ENCODE peak calls at places on chromosomes 4 and X, in six cellular contexts. U, V, F, I, Z and P are unnamed samples.

GRCh38 chr4:112213850-112214249 is 17.7 kb upstream of the AP1AR start:
- DNase-seq in U (peak), V (no peak), F (no peak), I (peak), Z (no peak), P (peak)

GRCh38 chr4:5957091-5957490 is 61.1 kb downstream of the C4orf50 start:
- DNase-seq in U (no peak), V (no peak), F (no peak), I (no peak), Z (no peak), P (no peak)

GRCh38 chrX:73525928-73526690 is 36.9 kb upstream of the CHIC1 start:
- DNase-seq in U (no peak), V (no peak), F (no peak), I (no peak), Z (peak), P (no peak)

GRCh38 chr4:156053174-156053573 is 99.5 kb upstream of the CTSO start:
- DNase-seq in U (no peak), V (no peak), F (no peak), I (no peak), Z (no peak), P (no peak)

GRCh38 chr4:25884040-25884788 is 21.4 kb upstream of the SEL1L3 start:
- DNase-seq in U (peak), V (no peak), F (no peak), I (peak), Z (no peak), P (peak)

GRCh38 chr4:40283968-40284367 is 51.2 kb upstream of the CHRNA9 start:
- DNase-seq in U (peak), V (peak), F (peak), I (no peak), Z (no peak), P (peak)

GRCh38 chr4:169906104-169906503 is 120.1 kb downstream of the MFAP3L start:
- DNase-seq in U (no peak), V (no peak), F (no peak), I (no peak), Z (no peak), P (no peak)

GRCh38 chr4:15906024-15906443 is 32.5 kb downstream of the FGFBP1 start:
- DNase-seq in U (peak), V (peak), F (peak), I (no peak), Z (no peak), P (no peak)

GRCh38 chr4:183987987-183988392 is 82.9 kb downstream of the STOX2 start:
- DNase-seq in U (peak), V (peak), F (peak), I (peak), Z (peak), P (peak)

GRCh38 chrX:82692991-82693390 is 815.1 kb upstream of the POU3F4 start:
- DNase-seq in U (no peak), V (no peak), F (no peak), I (no peak), Z (no peak), P (no peak)

GRCh38 chr4:26238426-26238781 is 82.4 kb upstream of the RBPJ start:
- DNase-seq in U (no peak), V (no peak), F (no peak), I (no peak), Z (no peak), P (no peak)

GRCh38 chr4:7719354-7720174 is 220.1 kb downstream of the AFAP1 start:
- DNase-seq in U (peak), V (no peak), F (peak), I (peak), Z (peak), P (peak)

GRCh38 chr4:46404961-46405360 is 15.0 kb upstream of the GABRA2 start:
- DNase-seq in U (no peak), V (no peak), F (no peak), I (no peak), Z (peak), P (no peak)

GRCh38 chr4:47933798-47934197 is 19.4 kb upstream of the NFXL1 start:
- DNase-seq in U (peak), V (no peak), F (peak), I (peak), Z (no peak), P (peak)

GRCh38 chr4:4990857-4991540 is 28.3 kb downstream of the CYTL1 start:
- DNase-seq in U (peak), V (peak), F (peak), I (no peak), Z (no peak), P (peak)

GRCh38 chrX:18938710-18939109 is 45.2 kb downstream of the PHKA2 start:
- DNase-seq in U (peak), V (no peak), F (no peak), I (peak), Z (no peak), P (no peak)

GRCh38 chrX:13742397-13743176 is 8.0 kb downstream of the OFD1 start:
- DNase-seq in U (no peak), V (no peak), F (no peak), I (no peak), Z (no peak), P (no peak)
- H3K9ac ChIP-seq in U (no peak), V (no peak), F (no peak), I (no peak), Z (no peak), P (no peak)

DNA sequence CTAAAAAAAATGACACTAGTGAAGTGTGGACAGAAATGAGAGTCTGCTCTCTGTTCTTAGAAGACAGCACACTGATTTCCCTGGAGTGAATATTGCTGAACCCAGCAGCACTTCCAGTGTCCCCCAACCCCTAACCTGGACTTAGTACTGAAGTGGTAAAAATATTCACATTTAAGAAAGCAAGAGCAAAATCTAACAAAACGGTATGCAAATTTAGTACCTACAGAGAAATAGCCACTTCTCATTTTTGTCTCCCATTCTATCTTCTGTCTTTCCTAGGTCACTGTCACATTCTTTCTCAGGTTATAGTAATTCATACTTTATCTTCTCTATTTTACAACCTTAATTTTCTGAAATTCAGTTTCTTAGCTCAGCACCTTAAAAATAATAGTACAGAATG is 274.7 kb downstream of the CFAP299 start:
- DNase-seq in U (no peak), V (no peak), F (no peak), I (no peak), Z (no peak), P (no peak)
- H3K9ac ChIP-seq in U (no peak), V (no peak), F (no peak), I (no peak), Z (no peak), P (no peak)

GRCh38 chr4:1333256-1333655 is 13.8 kb upstream of the UVSSA start:
- DNase-seq in U (no peak), V (no peak), F (no peak), I (no peak), Z (no peak), P (no peak)
- H3K9ac ChIP-seq in U (no peak), V (no peak), F (no peak), I (no peak), Z (no peak), P (no peak)

GRCh38 chr4:165111906-165112257 is 778 bp downstream of the TMEM192 start:
- DNase-seq in U (no peak), V (no peak), F (no peak), I (no peak), Z (no peak), P (no peak)

GRCh38 chr4:165115301-165115700 is 2.6 kb upstream of the TMEM192 start:
- DNase-seq in U (no peak), V (no peak), F (no peak), I (no peak), Z (no peak), P (no peak)

GRCh38 chr4:165106518-165106917 is 6.1 kb downstream of the TMEM192 start:
- DNase-seq in U (no peak), V (no peak), F (no peak), I (no peak), Z (no peak), P (no peak)

GRCh38 chr4:165118256-165118909 is 5.7 kb upstream of the TMEM192 start:
- DNase-seq in U (no peak), V (no peak), F (no peak), I (no peak), Z (no peak), P (no peak)

GRCh38 chr4:165112258-165113156 is at the start of gene TMEM192:
- DNase-seq in U (peak), V (peak), F (peak), I (peak), Z (peak), P (peak)
- H3K9ac ChIP-seq in U (peak), V (peak), F (peak), I (peak), Z (peak), P (peak)

GRCh38 chr4:87919951-87920350 is 55.6 kb upstream of the SPP1 start:
- DNase-seq in U (no peak), V (no peak), F (no peak), I (no peak), Z (no peak), P (no peak)
- H3K9ac ChIP-seq in U (no peak), V (no peak), F (no peak), I (no peak), Z (no peak), P (no peak)

GRCh38 chr4:123997116-123997515 is 600.5 kb downstream of the SPRY1 start:
- DNase-seq in U (no peak), V (peak), F (no peak), I (no peak), Z (no peak), P (no peak)
- H3K9ac ChIP-seq in U (no peak), V (no peak), F (no peak), I (no peak), Z (no peak), P (no peak)

GRCh38 chr4:153008578-153009199 is 72.6 kb downstream of the FHDC1 start:
- DNase-seq in U (no peak), V (no peak), F (no peak), I (no peak), Z (no peak), P (no peak)

GRCh38 chr4:153010137-153010536 is 74.0 kb downstream of the FHDC1 start:
- DNase-seq in U (no peak), V (no peak), F (no peak), I (no peak), Z (no peak), P (no peak)

GRCh38 chr4:153004106-153004881 is 68.2 kb downstream of the FHDC1 start:
- DNase-seq in U (no peak), V (no peak), F (no peak), I (no peak), Z (no peak), P (no peak)

GRCh38 chr4:153002110-153002509 is 66.0 kb downstream of the FHDC1 start:
- DNase-seq in U (no peak), V (no peak), F (no peak), I (no peak), Z (no peak), P (no peak)

GRCh38 chr4:153005914-153006381 is 69.8 kb downstream of the FHDC1 start:
- DNase-seq in U (no peak), V (no peak), F (no peak), I (peak), Z (no peak), P (peak)
- H3K9ac ChIP-seq in U (no peak), V (no peak), F (peak), I (no peak), Z (peak), P (no peak)

DNA sequence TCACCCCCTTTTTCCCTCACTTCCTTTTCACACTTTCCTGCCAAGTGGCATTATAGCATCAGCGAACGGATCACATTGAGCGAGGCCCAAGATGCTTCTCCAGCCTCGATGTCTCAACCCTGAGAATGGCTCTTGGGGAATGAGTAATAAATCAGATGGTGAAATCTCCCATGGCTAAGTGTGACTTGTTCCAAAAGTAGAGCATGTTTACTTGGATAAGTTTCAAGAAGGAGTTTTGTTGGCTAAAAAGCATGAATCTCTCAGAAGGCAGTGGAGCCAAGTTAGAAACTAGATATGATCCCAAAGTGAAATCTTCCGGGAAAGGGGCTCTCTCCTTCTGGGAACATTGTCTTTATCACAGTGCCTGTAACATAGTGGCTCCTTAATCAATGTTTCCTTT is 316.3 kb downstream of the CAMK2D start:
- DNase-seq in U (peak), V (no peak), F (no peak), I (peak), Z (no peak), P (peak)
- H3K9ac ChIP-seq in U (no peak), V (peak), F (no peak), I (no peak), Z (no peak), P (peak)

GRCh38 chrX:10115082-10115481 is 41.7 kb upstream of the CLCN4 start:
- DNase-seq in U (no peak), V (no peak), F (no peak), I (no peak), Z (no peak), P (no peak)

GRCh38 chrX:10111364-10112148 is 45.2 kb upstream of the CLCN4 start:
- DNase-seq in U (no peak), V (no peak), F (no peak), I (peak), Z (no peak), P (peak)

GRCh38 chrX:10110984-10111363 is 45.8 kb upstream of the CLCN4 start:
- DNase-seq in U (no peak), V (no peak), F (no peak), I (peak), Z (no peak), P (peak)

GRCh38 chrX:10110316-10110932 is 46.4 kb upstream of the CLCN4 start:
- DNase-seq in U (no peak), V (no peak), F (no peak), I (no peak), Z (no peak), P (no peak)

DNA sequence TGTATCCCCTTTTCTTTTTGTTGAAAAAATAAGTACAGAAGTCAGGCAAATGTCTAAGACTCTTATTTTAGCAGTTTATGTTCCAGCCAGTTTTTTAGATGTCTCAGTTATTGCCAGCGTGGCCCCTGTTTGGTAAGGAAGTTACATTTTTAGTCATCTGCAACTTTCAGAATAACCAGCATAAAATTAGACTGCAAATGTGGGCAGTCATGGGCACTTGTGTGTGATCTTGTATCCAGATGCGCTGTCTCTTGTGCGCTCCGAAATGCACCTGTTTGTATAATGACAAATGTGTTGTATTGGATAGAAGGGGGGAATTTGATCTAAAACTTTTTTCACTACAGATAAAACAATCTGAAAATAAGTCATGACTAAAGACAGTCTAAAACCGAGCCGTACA is 44.3 kb upstream of the CLCN4 start:
- DNase-seq in U (no peak), V (no peak), F (no peak), I (no peak), Z (no peak), P (no peak)
- H3K9ac ChIP-seq in U (no peak), V (no peak), F (no peak), I (no peak), Z (no peak), P (no peak)

DNA sequence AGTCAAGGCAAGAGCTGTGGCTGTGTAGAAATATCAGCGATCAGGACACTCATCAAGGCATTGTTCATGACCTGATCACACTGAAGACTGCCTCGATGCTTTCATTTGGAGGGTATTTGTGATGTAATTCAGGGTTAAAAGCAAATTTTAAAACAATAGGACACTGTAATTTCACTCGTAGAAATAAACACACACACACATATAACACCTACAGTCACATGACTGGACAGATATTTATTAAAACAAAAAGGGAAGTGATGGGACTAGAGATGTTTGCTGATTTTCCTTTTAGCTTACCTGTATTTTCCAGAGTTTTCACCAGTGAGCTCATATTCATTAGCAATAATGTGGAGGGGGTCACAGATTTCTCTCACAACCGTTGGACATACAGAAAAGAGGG is 51.1 kb upstream of the KDR start:
- DNase-seq in U (no peak), V (no peak), F (no peak), I (no peak), Z (no peak), P (no peak)
- H3K9ac ChIP-seq in U (no peak), V (peak), F (no peak), I (peak), Z (no peak), P (no peak)